ENCODE peak calls at places on chromosomes 6 and 20, in four cellular contexts. Z is fibroblast of lung; R is left ventricle myocardium inferior; O is CD4-positive, alpha-beta T cell. N is an unnamed sample.

GRCh38 chr6:13089296-13089994 is 238.9 kb downstream of the TBC1D7 start:
- DNase-seq in Z (no peak), O (no peak), R (no peak), N (no peak)

GRCh38 chr6:2940010-2940850 is 31.1 kb downstream of the SERPINB6 start:
- DNase-seq in O (peak), R (no peak), Z (no peak), N (no peak)

GRCh38 chr20:58695084-58695722 is 2.6 kb downstream of the NPEPL1 start:
- DNase-seq in Z (no peak), O (no peak), R (peak), N (no peak)

GRCh38 chr20:58783515-58783914 is 67.2 kb downstream of the GNAS-AS1 start:
- DNase-seq in Z (no peak), R (no peak), O (no peak), N (no peak)

GRCh38 chr20:13286052-13286451 is 65.0 kb downstream of the ISM1 start:
- DNase-seq in R (no peak), Z (no peak), O (no peak), N (no peak)

GRCh38 chr6:145006914-145007313 is 721.8 kb downstream of the UTRN start:
- DNase-seq in R (no peak), O (no peak), Z (no peak), N (no peak)

GRCh38 chr20:45969712-45970634 is 2.0 kb downstream of the ZNF335 start:
- DNase-seq in O (no peak), R (no peak), Z (peak), N (peak)

GRCh38 chr6:40809627-40810026 is 222.5 kb upstream of the LRFN2 start:
- DNase-seq in O (no peak), R (no peak), Z (no peak), N (no peak)

GRCh38 chr6:797479-798077 is 104.6 kb upstream of the EXOC2 start:
- DNase-seq in O (no peak), Z (peak), R (no peak), N (no peak)

GRCh38 chr6:34575326-34575725 is 19.2 kb upstream of the SPDEF start:
- DNase-seq in Z (no peak), R (no peak), O (no peak), N (no peak)
- TF ChIP-seq CTCF in Z (no peak), R (no peak), O (no peak), N (no peak)

GRCh38 chr6:108568101-108568500 is 7.4 kb downstream of the FOXO3 start:
- DNase-seq in Z (no peak), R (no peak), O (no peak), N (no peak)

GRCh38 chr6:108565091-108565766 is 4.5 kb downstream of the FOXO3 start:
- DNase-seq in R (no peak), Z (no peak), O (no peak), N (no peak)

GRCh38 chr6:108566406-108566805 is 5.7 kb downstream of the FOXO3 start:
- DNase-seq in Z (no peak), O (no peak), R (no peak), N (no peak)

GRCh38 chr6:108564178-108564577 is 3.5 kb downstream of the FOXO3 start:
- DNase-seq in R (no peak), O (no peak), Z (peak), N (no peak)

DNA sequence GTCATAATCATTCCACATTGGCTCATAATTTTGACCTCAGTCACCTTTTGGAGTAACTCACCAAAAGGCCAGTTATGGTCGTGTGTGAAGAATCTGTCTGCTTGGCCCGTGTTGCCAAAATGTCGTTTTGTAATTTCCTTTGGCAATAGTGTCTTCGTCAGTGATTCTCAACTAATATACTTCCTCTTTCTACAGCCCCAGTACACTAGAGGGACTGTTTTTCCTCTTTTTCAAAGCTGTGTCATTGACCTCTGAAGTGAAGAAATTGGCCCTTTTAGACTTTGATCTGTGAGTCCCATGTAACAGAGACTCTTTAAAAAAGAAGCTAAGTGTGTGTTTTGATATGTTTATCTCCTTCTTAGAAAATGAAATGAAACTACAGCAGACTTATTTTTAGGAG is 5.2 kb downstream of the FOXO3 start:
- DNase-seq in Z (peak), R (no peak), O (no peak), N (no peak)
- TF ChIP-seq CTCF in Z (peak), R (peak), O (no peak), N (no peak)

GRCh38 chr20:25218492-25218891 is 23.0 kb downstream of the ENTPD6 start:
- DNase-seq in Z (no peak), O (no peak), R (no peak), N (no peak)

GRCh38 chr20:25221592-25222460 is 26.1 kb upstream of the PYGB start:
- DNase-seq in O (no peak), R (peak), Z (no peak), N (no peak)

GRCh38 chr20:25219365-25219764 is 23.9 kb downstream of the ENTPD6 start:
- DNase-seq in Z (no peak), R (no peak), O (no peak), N (no peak)

GRCh38 chr20:25220810-25221591 is 25.5 kb downstream of the ENTPD6 start:
- DNase-seq in R (peak), O (no peak), Z (no peak), N (no peak)

GRCh38 chr20:25220021-25220730 is 24.7 kb downstream of the ENTPD6 start:
- DNase-seq in R (no peak), O (no peak), Z (no peak), N (no peak)
- TF ChIP-seq CTCF in R (peak), O (peak), Z (no peak), N (peak)

GRCh38 chr6:33671381-33672072 is 40.0 kb downstream of the UQCC2 start:
- DNase-seq in Z (no peak), O (no peak), R (no peak), N (no peak)

GRCh38 chr6:33670086-33670660 is 41.3 kb downstream of the UQCC2 start:
- DNase-seq in Z (no peak), R (no peak), O (no peak), N (no peak)

GRCh38 chr6:33673847-33674246 is 37.7 kb downstream of the UQCC2 start:
- DNase-seq in Z (no peak), O (no peak), R (no peak), N (no peak)

GRCh38 chr6:33670971-33671370 is 40.5 kb downstream of the UQCC2 start:
- DNase-seq in O (no peak), R (no peak), Z (no peak), N (no peak)

DNA sequence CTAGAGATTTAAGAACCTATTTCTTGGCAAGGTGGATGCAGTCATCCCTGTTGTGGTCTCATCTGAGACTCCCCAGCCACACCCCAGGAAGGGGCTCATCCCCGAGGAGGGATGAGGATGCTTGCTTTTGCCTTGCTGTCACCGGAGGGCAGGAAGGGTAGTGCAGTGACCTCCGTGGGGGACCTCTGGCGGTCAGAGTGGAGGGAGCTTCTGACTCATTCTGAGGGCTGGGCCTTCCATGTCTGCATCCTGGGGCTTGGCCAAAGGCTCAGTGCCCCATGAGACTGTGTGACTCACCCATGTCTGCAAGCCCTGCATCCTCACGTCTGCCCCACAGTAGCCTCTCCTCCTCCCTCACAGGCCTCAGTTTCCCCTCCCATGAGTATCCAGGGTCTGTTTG is 38.7 kb downstream of the UQCC2 start:
- DNase-seq in O (no peak), R (peak), Z (peak), N (no peak)
- TF ChIP-seq CTCF in O (no peak), R (peak), Z (peak), N (no peak)

DNA sequence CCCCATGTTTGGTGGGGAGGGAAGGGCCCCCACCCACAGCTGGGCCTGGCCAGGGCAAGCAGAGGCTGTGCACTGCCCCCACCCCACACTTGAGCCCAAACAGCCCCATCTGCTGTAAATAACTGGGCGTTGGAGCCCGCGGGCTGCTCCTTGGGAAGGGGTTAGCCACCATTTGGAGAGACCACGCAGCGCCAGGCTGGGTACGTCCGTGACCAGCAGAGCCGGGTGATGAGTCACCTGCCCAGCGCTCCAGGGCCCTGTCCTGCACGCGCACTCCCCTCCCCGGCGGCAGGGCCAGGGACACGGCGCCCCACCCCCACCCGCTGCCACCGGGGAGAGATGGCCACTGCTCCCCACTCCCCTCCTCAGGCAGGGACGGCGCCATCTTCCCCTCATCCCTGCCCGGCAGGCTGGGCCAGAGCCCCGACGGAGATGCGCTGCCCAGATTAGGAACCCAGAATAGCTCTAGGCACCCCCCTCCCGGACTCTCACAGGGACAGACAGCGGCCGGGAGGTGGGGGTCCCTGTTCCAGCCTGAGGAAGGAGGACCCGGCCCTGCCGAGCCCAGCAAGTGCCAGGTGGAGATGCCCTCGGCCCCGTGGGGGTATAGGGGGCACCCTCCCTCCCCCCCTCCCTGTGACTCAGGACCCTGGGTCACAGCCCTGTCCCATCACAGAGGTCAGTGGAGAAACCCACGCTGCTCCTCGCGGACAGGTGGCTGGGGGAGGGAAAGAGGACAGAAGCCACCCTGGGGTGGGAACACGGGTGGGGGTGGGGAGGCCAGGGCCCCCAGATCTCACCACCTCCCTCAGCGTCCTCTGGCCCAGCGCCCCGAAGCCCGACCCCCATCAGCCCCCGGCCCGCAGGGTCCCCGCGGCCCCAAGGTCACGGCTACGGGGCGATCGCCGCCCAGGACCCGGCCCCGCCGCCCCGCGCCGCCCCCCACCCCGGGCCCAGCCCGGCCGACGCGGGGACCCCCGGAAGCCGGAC is 642 bp downstream of the EEF1A2 start:
- DNase-seq in Z (peak), R (peak), O (no peak), N (no peak)
- TF ChIP-seq CTCF in Z (no peak), R (no peak), O (no peak), N (no peak)

DNA sequence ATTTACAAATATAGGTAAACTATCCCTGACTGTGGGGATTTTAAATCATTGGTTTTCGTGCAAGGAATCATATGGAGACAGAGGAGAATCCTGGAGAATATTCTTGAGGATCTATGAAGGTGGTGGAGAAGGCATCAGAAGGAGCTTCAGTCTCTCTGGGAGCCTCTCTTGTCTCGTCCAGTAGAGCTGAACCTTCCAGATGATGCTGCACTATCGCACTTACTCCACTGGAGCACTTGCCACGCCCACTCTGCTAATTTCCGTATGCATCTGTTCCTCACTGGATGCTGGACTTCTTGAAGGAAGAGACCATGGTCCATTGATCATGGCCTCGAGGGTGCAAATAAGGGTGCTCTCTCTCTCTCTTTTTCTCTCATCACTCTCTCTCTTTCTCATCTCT is 36.8 kb downstream of the C6orf118 start:
- DNase-seq in O (no peak), Z (no peak), R (no peak), N (no peak)
- TF ChIP-seq CTCF in O (no peak), Z (no peak), R (no peak), N (no peak)

DNA sequence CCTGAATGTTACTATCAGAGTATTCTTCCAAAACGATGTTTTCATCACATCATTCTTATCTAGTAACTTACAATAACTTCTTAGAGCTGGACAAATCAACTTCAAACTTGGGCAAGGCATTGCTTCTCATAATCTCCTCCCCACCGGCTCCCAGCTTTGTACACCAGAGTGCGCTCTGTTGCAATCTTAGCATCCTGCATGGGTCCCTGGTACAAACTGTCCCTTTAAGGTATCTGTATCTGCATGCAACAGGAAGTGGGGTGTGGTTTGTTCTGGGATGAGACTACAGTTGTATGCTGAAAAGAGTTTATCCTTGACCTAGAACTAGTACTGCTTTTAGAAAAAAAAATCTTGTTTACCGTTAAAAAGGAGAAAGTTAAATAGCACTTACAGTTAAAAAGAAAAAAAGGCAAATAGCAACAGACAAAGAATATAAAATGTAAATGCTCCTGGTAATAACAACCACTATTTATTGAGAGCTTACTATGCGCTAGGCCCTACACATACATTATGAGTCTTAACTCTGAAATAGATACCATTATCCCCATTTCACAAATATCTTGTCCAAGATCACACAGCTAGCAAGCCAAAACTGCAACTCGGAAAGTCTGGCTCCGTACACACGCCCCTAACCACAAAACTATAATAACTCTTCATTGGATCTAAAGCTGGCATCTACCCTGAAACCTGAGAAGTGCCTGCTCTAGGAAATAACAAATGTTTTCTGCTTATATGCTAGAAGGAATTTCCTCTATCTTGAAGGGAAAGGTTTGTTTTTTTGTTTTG is 9.8 kb upstream of the HECA start:
- DNase-seq in O (peak), Z (peak), R (peak), N (no peak)
- TF ChIP-seq CTCF in O (peak), Z (peak), R (peak), N (peak)

DNA sequence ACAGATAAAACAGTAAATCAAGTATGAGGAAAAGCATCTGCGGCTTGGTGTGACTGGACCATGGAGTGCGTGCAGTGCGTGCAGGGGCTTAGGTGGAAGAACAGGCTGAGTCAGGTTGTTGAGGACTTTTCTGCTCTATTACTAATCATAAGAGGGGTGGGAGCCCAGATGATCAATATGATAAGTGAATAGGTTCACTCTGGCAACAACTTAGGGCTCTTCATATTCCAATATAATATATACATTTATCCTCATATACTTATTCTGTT is 56.4 kb downstream of the PDE10A start:
- DNase-seq in Z (no peak), O (no peak), R (no peak), N (no peak)
- TF ChIP-seq CTCF in Z (no peak), O (no peak), R (no peak), N (no peak)

DNA sequence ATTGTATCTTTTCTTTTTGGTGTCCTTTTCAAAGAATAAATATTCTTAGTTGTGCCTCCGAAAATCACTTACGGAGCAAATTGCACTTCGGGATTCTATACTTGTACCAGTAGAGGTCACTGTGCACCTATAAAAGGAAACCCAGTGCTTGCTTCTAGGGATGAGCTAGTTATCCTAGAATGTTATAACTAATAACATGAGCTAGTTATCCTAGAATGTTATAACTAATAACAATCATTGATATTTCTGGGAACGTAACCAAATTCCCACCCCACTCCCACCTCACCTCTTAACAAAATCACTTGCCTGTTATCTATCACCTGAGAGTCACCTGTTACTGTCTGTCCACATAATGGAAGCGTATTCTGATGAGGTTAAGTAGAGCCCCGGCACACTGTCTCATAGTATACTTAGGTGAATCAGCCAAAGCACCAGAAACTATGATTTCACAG is 126.9 kb upstream of the TIAM2 start:
- DNase-seq in O (no peak), Z (peak), R (no peak), N (peak)
- TF ChIP-seq CTCF in O (peak), Z (peak), R (peak), N (peak)

GRCh38 chr20:2421247-2421646 is 40.5 kb downstream of the TGM6 start:
- DNase-seq in O (no peak), R (no peak), Z (peak), N (no peak)
- TF ChIP-seq CTCF in O (no peak), R (no peak), Z (no peak), N (peak)